ENCODE peak calls at places on chromosomes 16 and 17, in four cellular contexts. One of them, this sample, is unnamed.

GRCh38 chr17:75832652-75833400 is 11.4 kb downstream of the UNC13D start:
- ATAC-seq in upper lobe of left lung: no peak
- ATAC-seq in A549: peak
- ATAC-seq in K562: peak
- ATAC-seq in this sample: no peak

GRCh38 chr16:56797861-56798260 is 67.1 kb upstream of the SLC12A3 start:
- ATAC-seq in upper lobe of left lung: no peak
- ATAC-seq in A549: no peak
- ATAC-seq in K562: no peak
- ATAC-seq in this sample: no peak

GRCh38 chr17:15384142-15384803 is 42.9 kb upstream of the TEKT3 start:
- ATAC-seq in upper lobe of left lung: peak
- ATAC-seq in A549: no peak
- ATAC-seq in K562: no peak
- ATAC-seq in this sample: peak

GRCh38 chr17:69822314-69822875 is 252.6 kb upstream of the KCNJ16 start:
- ATAC-seq in upper lobe of left lung: no peak
- ATAC-seq in A549: no peak
- ATAC-seq in K562: no peak
- ATAC-seq in this sample: no peak

GRCh38 chr17:33725675-33726271 is 432.7 kb upstream of the ASIC2 start:
- ATAC-seq in upper lobe of left lung: peak
- ATAC-seq in A549: peak
- ATAC-seq in K562: peak
- ATAC-seq in this sample: no peak

GRCh38 chr16:79156761-79157160 is 443.8 kb downstream of the MAF start:
- ATAC-seq in upper lobe of left lung: no peak
- ATAC-seq in A549: no peak
- ATAC-seq in K562: no peak
- ATAC-seq in this sample: no peak

GRCh38 chr17:75799402-75799801 is 14.8 kb downstream of the UNK start:
- ATAC-seq in upper lobe of left lung: no peak
- ATAC-seq in A549: peak
- ATAC-seq in K562: no peak
- ATAC-seq in this sample: no peak

GRCh38 chr16:76535-77272 is 1.3 kb upstream of the MPG start:
- ATAC-seq in upper lobe of left lung: peak
- ATAC-seq in A549: no peak
- ATAC-seq in K562: peak
- ATAC-seq in this sample: peak

GRCh38 chr16:88605186-88606145 is 32.9 kb upstream of the IL17C start:
- ATAC-seq in upper lobe of left lung: no peak
- ATAC-seq in A549: no peak
- ATAC-seq in K562: no peak
- ATAC-seq in this sample: no peak

GRCh38 chr16:46650224-46650623 is 29.0 kb upstream of the SHCBP1 start:
- ATAC-seq in upper lobe of left lung: peak
- ATAC-seq in A549: no peak
- ATAC-seq in K562: no peak
- ATAC-seq in this sample: peak

DNA sequence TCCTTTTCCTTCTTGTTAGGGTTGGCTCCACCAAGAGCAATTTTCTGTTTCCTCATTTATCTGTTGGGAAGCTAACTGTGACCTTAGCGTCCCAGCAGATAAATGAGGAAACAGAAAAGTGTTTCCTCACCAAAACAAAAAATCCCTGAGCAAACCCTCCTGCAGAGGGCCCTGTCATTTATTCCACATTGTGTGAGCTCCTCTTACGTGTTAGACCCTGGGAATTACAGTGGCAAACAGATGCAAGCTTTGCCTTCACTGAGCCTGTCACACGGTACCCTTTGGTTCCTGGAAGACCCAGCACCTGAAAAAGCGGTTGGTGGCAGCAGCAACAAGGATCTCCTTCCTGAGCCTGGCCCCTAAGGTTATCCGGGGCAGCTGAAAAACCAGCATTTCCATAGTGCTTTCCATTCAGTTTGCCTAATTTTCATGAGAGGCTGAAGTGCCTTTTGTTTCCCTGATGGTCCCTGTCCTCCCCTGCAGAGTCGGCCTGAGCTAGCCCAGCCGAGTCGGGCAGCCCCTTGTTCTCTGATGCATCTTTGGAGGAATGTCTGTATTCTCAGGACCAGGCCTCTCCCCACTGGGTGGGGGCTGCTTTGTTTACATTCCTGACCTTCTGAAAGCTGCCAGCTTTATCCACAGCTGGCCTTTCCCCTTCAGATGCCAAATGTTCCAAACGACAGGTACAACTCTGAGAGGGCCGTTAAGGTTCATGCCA is 34.7 kb downstream of the YPEL2 start:
- ATAC-seq in upper lobe of left lung: peak
- ATAC-seq in A549: no peak
- ATAC-seq in K562: no peak
- ATAC-seq in this sample: peak
- H3K4me3 ChIP-seq in upper lobe of left lung: no peak
- H3K4me3 ChIP-seq in A549: no peak
- H3K4me3 ChIP-seq in K562: no peak
- H3K4me3 ChIP-seq in this sample: no peak

GRCh38 chr16:66129196-66129595 is 237.3 kb upstream of the CDH5 start:
- ATAC-seq in upper lobe of left lung: no peak
- ATAC-seq in A549: no peak
- ATAC-seq in K562: no peak
- ATAC-seq in this sample: no peak
- TF ChIP-seq EP300 in upper lobe of left lung: no peak
- TF ChIP-seq EP300 in A549: no peak
- TF ChIP-seq EP300 in K562: no peak
- TF ChIP-seq EP300 in this sample: no peak

GRCh38 chr16:31402687-31403086 is 9.6 kb downstream of the ITGAD start:
- ATAC-seq in upper lobe of left lung: no peak
- ATAC-seq in A549: no peak
- ATAC-seq in K562: no peak
- ATAC-seq in this sample: no peak

GRCh38 chr16:31403590-31404352 is 10.6 kb downstream of the ITGAD start:
- ATAC-seq in upper lobe of left lung: peak
- ATAC-seq in A549: peak
- ATAC-seq in K562: peak
- ATAC-seq in this sample: no peak

GRCh38 chr16:31401436-31401835 is 8.3 kb downstream of the ITGAD start:
- ATAC-seq in upper lobe of left lung: no peak
- ATAC-seq in A549: no peak
- ATAC-seq in K562: no peak
- ATAC-seq in this sample: no peak

GRCh38 chr16:31407406-31407805 is 14.3 kb downstream of the ITGAD start:
- ATAC-seq in upper lobe of left lung: no peak
- ATAC-seq in A549: no peak
- ATAC-seq in K562: no peak
- ATAC-seq in this sample: no peak

DNA sequence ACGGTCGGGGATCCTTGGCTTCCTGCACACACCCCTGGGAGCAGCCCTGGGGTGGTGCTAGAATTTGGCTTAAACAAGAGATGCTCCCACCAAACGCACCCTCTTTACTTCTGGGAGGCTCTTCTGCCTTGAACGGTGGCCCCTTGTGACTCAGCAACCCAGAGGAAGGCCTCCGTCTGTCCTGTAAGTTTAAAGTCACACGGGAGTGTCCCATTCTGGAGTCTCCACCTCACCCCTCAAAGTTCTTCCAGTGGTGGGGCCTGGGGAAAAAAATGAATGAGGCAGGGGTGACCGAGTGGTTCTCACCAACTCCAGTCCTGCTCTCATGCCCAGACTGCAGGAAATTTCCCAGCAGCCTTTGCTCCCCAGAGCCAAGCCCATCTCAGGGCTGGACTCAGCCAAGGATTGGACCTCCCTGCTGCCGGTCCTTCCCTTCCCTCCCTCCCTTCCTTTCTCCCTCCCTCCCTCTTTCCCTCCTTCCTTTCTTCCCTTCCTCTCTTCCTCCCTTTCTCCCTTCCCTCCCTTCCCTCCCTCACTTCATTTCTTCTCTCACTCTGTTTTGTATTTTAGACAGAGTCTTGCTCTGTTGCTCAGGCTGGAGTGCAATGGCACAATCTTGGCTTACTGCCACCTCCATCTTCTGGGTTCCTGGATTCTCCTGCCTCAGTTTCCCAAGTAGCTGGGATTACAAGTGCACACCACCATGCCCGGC is 11.4 kb downstream of the ITGAD start:
- ATAC-seq in upper lobe of left lung: peak
- ATAC-seq in A549: peak
- ATAC-seq in K562: peak
- ATAC-seq in this sample: peak
- H3K4me3 ChIP-seq in upper lobe of left lung: no peak
- H3K4me3 ChIP-seq in A549: peak
- H3K4me3 ChIP-seq in K562: peak
- H3K4me3 ChIP-seq in this sample: no peak

DNA sequence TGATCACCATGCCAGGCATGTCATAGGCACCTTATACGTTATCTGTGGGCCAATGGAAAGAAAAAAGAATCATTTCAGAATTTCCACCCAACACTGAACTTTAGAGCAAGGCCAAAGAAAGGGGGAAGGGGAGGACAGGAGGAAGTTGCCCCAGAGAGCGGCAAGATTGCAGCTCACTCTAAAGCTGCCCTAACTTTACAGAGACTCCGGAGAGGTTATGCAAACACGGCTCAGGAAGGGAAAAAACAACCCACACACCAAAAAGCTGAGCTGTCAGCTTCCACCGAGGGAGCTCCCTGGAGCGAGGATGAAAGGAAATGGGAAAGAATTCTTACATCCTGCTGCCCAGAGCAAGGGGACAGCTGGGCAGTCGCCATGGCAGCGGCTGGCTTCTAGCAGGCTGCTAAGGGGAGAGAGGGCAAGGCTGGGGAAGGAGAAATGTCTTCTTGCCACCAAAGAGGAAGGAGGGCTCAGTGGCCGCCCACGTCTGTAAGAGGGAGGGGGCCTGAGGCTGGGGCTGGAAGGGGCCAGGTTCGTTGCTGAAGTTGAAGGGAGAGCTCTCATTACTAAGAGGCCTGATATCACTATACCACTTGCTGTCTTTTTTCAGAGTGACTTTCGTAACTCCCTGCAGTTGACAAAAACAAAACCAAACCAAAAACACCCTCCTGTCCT is 18.2 kb downstream of the COTL1 start:
- ATAC-seq in upper lobe of left lung: peak
- ATAC-seq in A549: peak
- ATAC-seq in K562: peak
- ATAC-seq in this sample: peak
- TF ChIP-seq EP300 in upper lobe of left lung: no peak
- TF ChIP-seq EP300 in A549: no peak
- TF ChIP-seq EP300 in K562: no peak
- TF ChIP-seq EP300 in this sample: no peak

GRCh38 chr16:73066321-73066926 is 18.5 kb upstream of the ZFHX3 start:
- ATAC-seq in upper lobe of left lung: no peak
- ATAC-seq in A549: no peak
- ATAC-seq in K562: no peak
- ATAC-seq in this sample: no peak
- H3K4me3 ChIP-seq in upper lobe of left lung: peak
- H3K4me3 ChIP-seq in A549: no peak
- H3K4me3 ChIP-seq in K562: no peak
- H3K4me3 ChIP-seq in this sample: peak

GRCh38 chr16:17773698-17774101 is 302.9 kb upstream of the XYLT1 start:
- ATAC-seq in upper lobe of left lung: no peak
- ATAC-seq in A549: no peak
- ATAC-seq in K562: no peak
- ATAC-seq in this sample: no peak
- TF ChIP-seq EP300 in upper lobe of left lung: no peak
- TF ChIP-seq EP300 in A549: no peak
- TF ChIP-seq EP300 in K562: no peak
- TF ChIP-seq EP300 in this sample: no peak

This sample was measured in gastroesophageal sphincter.